ENCODE peak calls at places on chromosomes 2 and 18, in four cellular contexts. S is mesothelial cell of epicardium, I is GM18507, A is gastrocnemius medialis. F is an unnamed sample.

GRCh38 chr18:24915547-24915946 is 436.4 kb downstream of the ZNF521 start:
- DNase-seq in S (no peak), A (no peak), I (no peak), F (no peak)

GRCh38 chr18:26487437-26487836 is 60.9 kb downstream of the KCTD1 start:
- DNase-seq in S (no peak), A (no peak), I (peak; percentile 46), F (no peak)

GRCh38 chr2:4053769-4054493 is 350.6 kb downstream of the DCDC2C start:
- DNase-seq in I (no peak), S (no peak), A (no peak), F (no peak)

GRCh38 chr2:200252661-200253067 is 53.8 kb upstream of the SPATS2L start:
- DNase-seq in A (no peak), I (no peak), S (no peak), F (no peak)

GRCh38 chr2:122713800-122714199 is 958.3 kb downstream of the TSN start:
- DNase-seq in A (no peak), S (no peak), I (no peak), F (no peak)

GRCh38 chr18:32328379-32328778 is 138.5 kb downstream of the MEP1B start:
- DNase-seq in S (no peak), A (no peak), I (no peak), F (no peak)

GRCh38 chr2:12607971-12608370 is 108.8 kb upstream of the TRIB2 start:
- DNase-seq in A (no peak), I (no peak), S (no peak), F (no peak)

GRCh38 chr2:127584516-127585033 is 49.1 kb downstream of the MYO7B start:
- DNase-seq in A (no peak), S (no peak), I (no peak), F (no peak)

GRCh38 chr18:58838946-58839345 is 25.7 kb upstream of the ZNF532 start:
- DNase-seq in I (no peak), S (no peak), A (no peak), F (no peak)

GRCh38 chr2:208570066-208570465 is 163.5 kb downstream of the PTH2R start:
- DNase-seq in A (no peak), S (no peak), I (no peak), F (no peak)

GRCh38 chr2:30436859-30437435 is 10.1 kb upstream of the LCLAT1 start:
- DNase-seq in S (no peak), A (no peak), I (no peak), F (no peak)

GRCh38 chr2:201806442-201806841 is at the start of gene CDK15:
- DNase-seq in I (no peak), S (no peak), A (no peak), F (no peak)

GRCh38 chr2:58973831-58974281 is 732.7 kb upstream of the FANCL start:
- DNase-seq in S (peak; percentile 82), A (no peak), I (no peak), F (no peak)

GRCh38 chr2:172928754-172929153 is 146.9 kb upstream of the MAP3K20 start:
- DNase-seq in A (no peak), I (no peak), S (no peak), F (no peak)

GRCh38 chr18:59624384-59624760 is 72.9 kb downstream of the CCBE1 start:
- DNase-seq in I (no peak), A (peak; percentile 35), S (no peak), F (no peak)

GRCh38 chr2:178414266-178415247 is 36.4 kb downstream of the PRKRA start:
- DNase-seq in I (peak; percentile 60), A (peak; percentile 95), S (peak; percentile 85), F (peak; percentile 77)

GRCh38 chr2:120783969-120784372 is 48.3 kb downstream of the GLI2 start:
- DNase-seq in I (no peak), S (no peak), A (no peak), F (no peak)

GRCh38 chr2:6782523-6783061 is 83.1 kb downstream of the CMPK2 start:
- DNase-seq in I (no peak), A (no peak), S (no peak), F (no peak)

GRCh38 chr2:53969285-53970094 is 1.3 kb downstream of the PSME4 start:
- DNase-seq in S (no peak), A (no peak), I (no peak), F (no peak)

GRCh38 chr2:37669500-37669899 is 1.9 kb downstream of the CDC42EP3 start:
- DNase-seq in I (no peak), A (no peak), S (no peak), F (no peak)

GRCh38 chr18:69635482-69635881 is 234.8 kb downstream of the DOK6 start:
- DNase-seq in S (no peak), A (no peak), I (no peak), F (no peak)

GRCh38 chr2:145344076-145344724 is 824.3 kb upstream of the ZEB2 start:
- DNase-seq in I (no peak), S (no peak), A (no peak), F (no peak)

GRCh38 chr2:64781991-64782390 is 128.3 kb upstream of the SERTAD2 start:
- DNase-seq in I (no peak), S (no peak), A (no peak), F (no peak)

GRCh38 chr18:67211646-67212045 is 304.9 kb downstream of the DSEL start:
- DNase-seq in A (no peak), I (no peak), S (no peak), F (no peak)

GRCh38 chr2:199495147-199495546 is 37.4 kb upstream of the SATB2 start:
- DNase-seq in A (no peak), S (no peak), I (no peak), F (no peak)

GRCh38 chr2:29923110-29923721 is 1.8 kb upstream of the ALK start:
- DNase-seq in A (peak; percentile 41), I (peak; percentile 37), S (peak; percentile 57), F (peak; percentile 37)

GRCh38 chr18:37565138-37565984 is at the start of gene CELF4:
- DNase-seq in I (no peak), A (no peak), S (no peak), F (no peak)

GRCh38 chr2:27909901-27910300 is 19.4 kb downstream of the BABAM2 start:
- DNase-seq in S (no peak), A (no peak), I (no peak), F (no peak)

GRCh38 chr2:85503611-85504433 is 35.1 kb upstream of the MAT2A start:
- DNase-seq in I (no peak), S (no peak), A (peak; percentile 52), F (no peak)

GRCh38 chr2:222796413-222797103 is 64.3 kb upstream of the ACSL3 start:
- DNase-seq in A (no peak), I (no peak), S (no peak), F (no peak)

GRCh38 chr2:100483892-100484291 is 13.6 kb downstream of the NMS start:
- DNase-seq in I (no peak), S (no peak), A (no peak), F (no peak)

F was measured in progenitor cell of endocrine pancreas.